ENCODE peak calls at places on chromosomes 7 and 10, in eight cellular contexts. P is breast epithelium, N is psoas muscle, I is uterus, Y is cardiac muscle cell, F is tibial artery, W is astrocyte, Z is lower lobe of right lung. O is an unnamed sample.

GRCh38 chr10:70255329-70256299 is 22.4 kb upstream of the PPA1 start:
- DNase-seq in P (no peak), N (peak; percentile 25), I (no peak), Y (peak; percentile 77), F (no peak), W (peak; percentile 77), Z (peak; percentile 69), O (peak; percentile 58)

GRCh38 chr10:126252884-126253612 is 135.2 kb downstream of the ADAM12 start:
- DNase-seq in P (no peak), N (no peak), I (peak; percentile 63), Y (peak; percentile 94), F (no peak), W (peak; percentile 100), Z (no peak), O (peak; percentile 76)

GRCh38 chr7:106166651-106167342 is 54.7 kb upstream of the SYPL1 start:
- DNase-seq in P (no peak), N (no peak), I (no peak), Y (peak; percentile 90), F (no peak), W (peak; percentile 63), Z (no peak), O (peak; percentile 48)

GRCh38 chr10:132699411-132700167 is 86.4 kb downstream of the NKX6-2 start:
- DNase-seq in P (peak; percentile 41), N (no peak), I (no peak), Y (no peak), F (peak; percentile 64), W (no peak), Z (peak; percentile 40), O (no peak)

GRCh38 chr10:13803566-13804554 is 217.1 kb downstream of the PRPF18 start:
- DNase-seq in P (no peak), N (no peak), I (no peak), Y (no peak), F (no peak), W (peak; percentile 54), Z (no peak), O (peak; percentile 77)

GRCh38 chr10:125778556-125778955 is 2.9 kb upstream of the MMP21 start:
- DNase-seq in P (no peak), N (no peak), I (no peak), Y (no peak), F (no peak), W (no peak), Z (no peak), O (no peak)

GRCh38 chr7:76267107-76267834 is 35.2 kb upstream of the HSPB1 start:
- DNase-seq in P (no peak), N (no peak), I (no peak), Y (no peak), F (no peak), W (no peak), Z (no peak), O (no peak)

GRCh38 chr10:79447911-79448731 is 2.7 kb upstream of the ZCCHC24 start:
- DNase-seq in P (no peak), N (no peak), I (no peak), Y (no peak), F (peak; percentile 51), W (no peak), Z (no peak), O (no peak)

GRCh38 chr10:100882681-100883321 is 30.0 kb upstream of the SLF2 start:
- DNase-seq in P (peak; percentile 42), N (no peak), I (peak; percentile 52), Y (peak; percentile 76), F (no peak), W (peak; percentile 61), Z (no peak), O (peak; percentile 41)

GRCh38 chr7:156616269-156617202 is 24.0 kb upstream of the RNF32 start:
- DNase-seq in P (no peak), N (no peak), I (no peak), Y (no peak), F (no peak), W (no peak), Z (no peak), O (no peak)

GRCh38 chr10:26860026-26860541 is 674 bp downstream of the ABI1 start:
- DNase-seq in P (peak; percentile 63), N (peak; percentile 69), I (peak; percentile 58), Y (peak; percentile 72), F (peak; percentile 82), W (peak; percentile 66), Z (peak; percentile 76), O (peak; percentile 71)

GRCh38 chr7:2796358-2797352 is 47.5 kb downstream of the GNA12 start:
- DNase-seq in P (no peak), N (peak; percentile 83), I (peak; percentile 88), Y (peak; percentile 95), F (peak; percentile 92), W (no peak), Z (no peak), O (no peak)

GRCh38 chr7:151897201-151897711 is 20.3 kb upstream of the PRKAG2 start:
- DNase-seq in P (no peak), N (no peak), I (no peak), Y (peak; percentile 17), F (peak; percentile 38), W (no peak), Z (no peak), O (no peak)

GRCh38 chr7:49692516-49692915 is 80.9 kb upstream of the VWC2 start:
- DNase-seq in P (no peak), N (no peak), I (no peak), Y (no peak), F (no peak), W (no peak), Z (no peak), O (no peak)

GRCh38 chr10:127556911-127557310 is 7.8 kb downstream of the NPS start:
- DNase-seq in P (no peak), N (no peak), I (no peak), Y (no peak), F (no peak), W (no peak), Z (no peak), O (no peak)

GRCh38 chr7:42272793-42273665 is 36.0 kb upstream of the GLI3 start:
- DNase-seq in P (no peak), N (no peak), I (no peak), Y (peak; percentile 76), F (no peak), W (peak; percentile 19), Z (no peak), O (no peak)

DNA sequence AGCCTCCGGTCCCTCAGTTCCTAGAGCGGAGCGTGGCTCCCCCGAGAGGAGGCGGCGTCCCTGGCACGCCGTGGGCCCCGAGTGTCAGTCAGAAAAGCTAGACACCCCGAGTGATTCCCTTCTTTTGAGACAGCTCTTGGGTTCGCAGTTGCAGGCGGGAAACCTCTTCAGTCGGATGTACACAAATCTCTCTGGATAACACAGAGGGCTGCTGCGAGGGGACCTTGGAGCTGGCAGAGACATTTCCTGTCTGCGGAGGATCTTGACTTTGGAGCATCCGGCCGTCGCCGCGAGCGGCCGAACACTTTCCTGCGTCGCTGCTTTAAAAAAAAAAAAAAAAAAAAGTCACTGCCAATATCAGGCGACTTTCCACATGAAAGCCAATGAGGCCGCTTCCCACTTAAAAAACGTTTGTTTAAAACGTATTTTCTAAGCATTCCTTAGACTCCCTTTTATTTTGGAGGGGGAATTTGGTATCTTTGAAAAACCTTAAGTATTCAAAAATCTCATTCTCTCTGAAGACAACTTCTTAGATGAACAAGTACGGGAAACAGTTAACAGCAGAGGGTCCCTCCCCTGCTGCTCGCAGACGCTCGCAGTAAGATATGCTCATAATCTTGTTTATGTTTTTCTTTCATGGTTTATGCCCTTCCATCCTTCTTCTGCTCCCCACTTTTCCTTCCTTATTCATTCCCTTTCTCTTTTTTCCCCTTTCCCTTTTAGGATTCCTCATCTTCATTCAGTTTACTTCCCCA is 9.9 kb downstream of the HHEX start:
- DNase-seq in P (no peak), N (no peak), I (no peak), Y (peak; percentile 53), F (no peak), W (no peak), Z (no peak), O (peak; percentile 65)
- H3K4me3 ChIP-seq in P (peak overlapping the region; percentile 30), N (peak overlapping the region; percentile 60), I (peak overlapping the region; percentile 18), Y (peak overlapping the region; percentile 40), F (peak overlapping the region; percentile 43), W (peak overlapping the region; percentile 57), Z (peak overlapping the region; percentile 49), O (peak overlapping the region; percentile 25)

DNA sequence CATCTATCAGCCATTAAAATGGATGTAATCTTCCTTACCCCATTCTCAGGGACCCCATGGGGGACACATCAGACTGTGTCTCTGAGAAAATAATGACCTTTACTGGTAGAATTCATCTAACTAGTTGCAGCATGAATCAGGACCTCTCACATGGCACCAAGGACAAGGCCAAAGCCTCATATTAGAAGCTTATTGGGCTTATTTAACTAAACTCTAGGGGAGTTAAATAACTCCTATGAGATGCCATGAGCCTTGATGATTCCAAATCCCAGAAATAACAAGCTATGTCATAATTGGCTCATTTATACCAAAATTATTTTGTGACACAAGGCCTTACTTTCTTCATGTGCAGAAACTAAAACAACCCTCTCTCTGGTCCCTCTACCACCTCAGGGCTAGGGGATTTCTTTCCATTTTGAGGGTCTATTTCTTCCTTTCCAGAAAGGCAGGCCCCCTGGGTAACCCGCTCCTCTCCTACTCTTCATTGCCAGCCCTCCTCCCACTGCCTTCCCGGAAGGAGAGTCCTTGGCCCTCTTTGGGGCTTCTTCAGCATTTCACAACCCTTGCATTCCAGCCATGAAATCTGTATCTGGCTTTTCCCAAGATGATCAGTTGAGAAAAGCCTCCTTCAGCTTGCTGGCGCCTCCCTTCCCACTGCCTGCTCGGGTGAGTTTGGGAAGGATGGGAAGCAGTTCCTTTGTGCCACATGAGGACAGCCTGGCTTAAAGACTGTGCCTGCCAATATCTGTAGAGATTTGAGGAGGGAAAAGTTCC is 41.8 kb upstream of the TRIM8 start:
- DNase-seq in P (no peak), N (peak; percentile 65), I (peak; percentile 61), Y (peak; percentile 86), F (no peak), W (no peak), Z (no peak), O (no peak)
- H3K4me1 ChIP-seq in P (peaks cover 4% of the 10 kb centered on the region), N (peaks cover 74% of the 10 kb centered on the region), I (no peaks in the 10 kb centered on the region), Y (peaks cover 33% of the 10 kb centered on the region), F (peaks cover 7% of the 10 kb centered on the region), W (peaks cover 33% of the 10 kb centered on the region), Z (peaks cover 82% of the 10 kb centered on the region), O (peaks cover 35% of the 10 kb centered on the region)

DNA sequence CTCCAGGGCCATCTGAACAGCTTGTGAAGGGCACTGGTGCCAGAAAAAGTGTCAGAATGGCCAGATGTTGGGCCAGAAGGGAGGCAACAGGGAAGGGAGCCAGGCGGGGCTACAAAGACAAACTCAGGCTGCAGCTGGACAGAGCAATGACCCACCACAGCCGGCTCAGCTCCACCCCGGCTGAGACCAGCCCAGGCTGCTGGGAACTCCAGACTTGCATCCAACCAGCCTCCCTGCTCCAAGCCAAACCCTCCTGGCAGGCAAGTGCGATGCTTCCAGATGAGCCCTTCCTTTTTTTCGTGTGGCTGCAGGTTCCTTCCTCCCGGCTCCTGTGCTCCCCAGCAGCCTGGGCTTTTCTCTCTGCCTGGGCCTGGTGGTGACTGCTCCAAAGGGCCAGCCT is 466.9 kb downstream of the PTPRN2 start:
- DNase-seq in P (no peak), N (no peak), I (no peak), Y (no peak), F (peak; percentile 47), W (no peak), Z (no peak), O (no peak)
- H3K9me3 ChIP-seq in P (peaks cover 55% of the 10 kb centered on the region), N (peaks cover 22% of the 10 kb centered on the region), I (no peaks in the 10 kb centered on the region), Y (no peaks in the 10 kb centered on the region), F (no peaks in the 10 kb centered on the region), W (peaks cover 14% of the 10 kb centered on the region), Z (peaks cover 30% of the 10 kb centered on the region), O (peaks cover 14% of the 10 kb centered on the region)

DNA sequence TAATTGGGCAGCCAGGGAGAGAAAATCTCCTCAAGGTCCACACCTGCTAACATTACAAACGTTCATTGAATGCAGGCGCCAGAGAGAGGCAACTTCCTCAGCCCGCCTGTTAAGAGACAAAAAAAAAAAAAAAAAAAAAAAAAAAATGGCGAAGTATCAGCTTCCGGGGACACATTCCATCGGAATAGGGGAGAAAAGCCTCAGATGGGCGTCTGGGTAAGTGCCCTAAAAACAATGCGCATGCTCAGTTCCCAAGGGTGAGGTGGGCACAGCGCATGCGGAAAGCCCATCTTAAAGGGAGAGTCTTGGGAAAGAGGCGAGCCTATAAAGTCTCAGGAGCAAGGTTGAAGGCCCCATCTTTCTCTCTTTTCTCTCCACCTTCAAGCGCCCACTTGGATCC is 1139.7 kb upstream of the CELF2 start:
- DNase-seq in P (no peak), N (no peak), I (no peak), Y (no peak), F (no peak), W (no peak), Z (no peak), O (no peak)
- H3K4me3 ChIP-seq in P (no peak overlapping the region), N (no peak overlapping the region), I (no peak overlapping the region), Y (no peak overlapping the region), F (no peak overlapping the region), W (no peak overlapping the region), Z (no peak overlapping the region), O (no peak overlapping the region)